ENCODE peak calls at places on chromosomes 4 and X, in nine cellular contexts. S, R, C, G, W, D, K, Y and F are unnamed samples.

GRCh38 chr4:39304651-39305050 is 61.5 kb downstream of the RFC1 start:
- DNase-seq in K (no peak), R (no peak), C (no peak), Y (no peak), D (no peak), S (no peak), G (no peak), W (no peak), F (peak)

GRCh38 chr4:7411896-7412585 is 22.7 kb downstream of the PSAPL1 start:
- DNase-seq in Y (no peak), W (no peak), K (peak), C (no peak), G (no peak), D (no peak), R (no peak), S (no peak), F (no peak)

GRCh38 chr4:31458813-31459212 is 738.6 kb downstream of the PCDH7 start:
- DNase-seq in S (no peak), C (no peak), W (no peak), R (no peak), K (no peak), D (no peak), G (no peak), Y (no peak), F (peak)

GRCh38 chrX:44432641-44433040 is 89.2 kb upstream of the EFHC2 start:
- DNase-seq in Y (no peak), G (peak), R (peak), S (no peak), D (no peak), K (no peak), C (no peak), W (peak), F (peak)

GRCh38 chr4:103947617-103948016 is 227.8 kb upstream of the TACR3 start:
- DNase-seq in W (no peak), Y (no peak), S (no peak), G (no peak), K (no peak), C (no peak), R (no peak), D (no peak), F (no peak)

GRCh38 chrX:2391869-2392606 is 108.7 kb downstream of the DHRSX start:
- DNase-seq in W (no peak), R (peak), K (no peak), S (no peak), Y (no peak), C (peak), D (peak), G (peak), F (no peak)

GRCh38 chrX:96883608-96884007 is at the start of gene RPA4:
- DNase-seq in D (no peak), R (no peak), C (no peak), G (no peak), S (no peak), Y (no peak), W (no peak), K (no peak), F (no peak)

GRCh38 chr4:25759101-25759500 is 103.5 kb downstream of the SLC34A2 start:
- DNase-seq in W (no peak), G (no peak), K (no peak), R (no peak), C (no peak), Y (no peak), D (no peak), S (no peak), F (no peak)

GRCh38 chrX:17067534-17067933 is 121.1 kb downstream of the REPS2 start:
- DNase-seq in K (no peak), C (no peak), G (no peak), R (no peak), D (no peak), W (no peak), Y (no peak), S (no peak), F (peak)

GRCh38 chr4:159070742-159071141 is 32.1 kb upstream of the RAPGEF2 start:
- DNase-seq in W (no peak), D (peak), R (peak), K (no peak), S (no peak), C (no peak), Y (peak), G (no peak), F (peak)

GRCh38 chr4:186021461-186022167 is 47.3 kb upstream of the TLR3 start:
- DNase-seq in W (no peak), D (peak), G (no peak), K (no peak), R (peak), C (no peak), S (no peak), Y (peak), F (peak)

GRCh38 chrX:46979340-46979739 is 67.1 kb downstream of the JADE3 start:
- DNase-seq in D (peak), W (no peak), S (no peak), K (no peak), Y (no peak), C (no peak), R (peak), G (no peak), F (no peak)

GRCh38 chrX:81779701-81780100 is 577.8 kb downstream of the SH3BGRL start:
- DNase-seq in Y (no peak), W (no peak), D (peak), R (no peak), C (no peak), S (no peak), K (no peak), G (no peak), F (no peak)

GRCh38 chr4:111494471-111494870 is 650.8 kb upstream of the FAM241A start:
- DNase-seq in G (no peak), S (no peak), R (no peak), D (no peak), W (no peak), Y (no peak), C (no peak), K (no peak), F (no peak)

GRCh38 chr4:3388461-3389185 is 53.1 kb upstream of the HGFAC start:
- DNase-seq in G (peak), C (no peak), R (peak), W (peak), Y (no peak), S (no peak), K (no peak), D (peak), F (no peak)

GRCh38 chr4:134787315-134787714 is 585.7 kb upstream of the PABPC4L start:
- DNase-seq in R (no peak), W (no peak), K (no peak), D (peak), Y (no peak), S (no peak), C (no peak), G (no peak), F (no peak)

GRCh38 chrX:40444798-40445496 is 135.8 kb upstream of the ATP6AP2 start:
- DNase-seq in C (no peak), R (no peak), G (no peak), Y (no peak), W (no peak), D (no peak), K (no peak), S (no peak), F (no peak)

GRCh38 chr4:10808591-10808990 is 124.0 kb upstream of the CLNK start:
- DNase-seq in C (no peak), D (peak), S (no peak), Y (no peak), G (no peak), K (no peak), W (no peak), R (peak), F (peak)

GRCh38 chrX:123959281-123960063 is 2.0 kb upstream of the STAG2 start:
- DNase-seq in Y (peak), G (no peak), R (peak), K (peak), C (peak), D (peak), S (no peak), W (peak), F (peak)

GRCh38 chr4:82050806-82051205 is 323.0 kb downstream of the HNRNPD start:
- DNase-seq in S (no peak), G (no peak), D (no peak), C (no peak), R (peak), W (no peak), K (no peak), Y (no peak), F (no peak)

GRCh38 chrX:148416931-148417330 is 83.5 kb upstream of the AFF2 start:
- DNase-seq in Y (no peak), C (no peak), R (peak), K (no peak), D (peak), W (no peak), G (no peak), S (no peak), F (no peak)

GRCh38 chr4:119025440-119025839 is 110.2 kb upstream of the MYOZ2 start:
- DNase-seq in C (no peak), K (no peak), D (peak), G (peak), Y (no peak), S (no peak), W (no peak), R (peak), F (no peak)

GRCh38 chrX:82362550-82362949 is 1145.5 kb upstream of the POU3F4 start:
- DNase-seq in G (no peak), D (no peak), W (peak), K (no peak), S (no peak), Y (no peak), C (no peak), R (no peak), F (no peak)

GRCh38 chr4:67678612-67679011 is 22.3 kb downstream of the UBA6 start:
- DNase-seq in D (no peak), W (no peak), G (no peak), Y (no peak), S (no peak), C (no peak), R (no peak), K (no peak), F (no peak)

GRCh38 chrX:105564536-105564935 is 257.8 kb upstream of the NRK start:
- DNase-seq in Y (no peak), K (no peak), D (peak), C (no peak), S (no peak), G (peak), W (no peak), R (peak), F (no peak)

GRCh38 chr4:909131-909571 is 23.0 kb downstream of the GAK start:
- DNase-seq in K (peak), W (no peak), D (no peak), Y (no peak), R (no peak), S (no peak), C (no peak), G (no peak), F (no peak)

GRCh38 chrX:146278381-146278780 is 460.8 kb downstream of the SLITRK2 start:
- DNase-seq in C (no peak), Y (no peak), W (peak), K (no peak), S (no peak), D (peak), R (no peak), G (no peak), F (no peak)

GRCh38 chrX:6052111-6052745 is 176.4 kb downstream of the NLGN4X start:
- DNase-seq in C (no peak), W (no peak), G (peak), S (no peak), D (peak), Y (no peak), K (no peak), R (no peak), F (no peak)

GRCh38 chr4:11338990-11339782 is 89.5 kb downstream of the HS3ST1 start:
- DNase-seq in G (no peak), D (no peak), K (no peak), W (no peak), Y (no peak), S (no peak), C (no peak), R (no peak), F (no peak)

GRCh38 chr4:52622564-52622963 is 36.5 kb downstream of the USP46 start:
- DNase-seq in D (no peak), Y (no peak), G (peak), W (no peak), C (no peak), S (no peak), K (no peak), R (no peak), F (no peak)

GRCh38 chr4:13698296-13698695 is 70.8 kb upstream of the BOD1L1 start:
- DNase-seq in S (no peak), C (no peak), K (no peak), W (no peak), Y (no peak), D (no peak), G (no peak), R (no peak), F (no peak)

GRCh38 chrX:44025611-44026010 is 52.4 kb upstream of the NDP start:
- DNase-seq in R (peak), K (no peak), S (no peak), D (peak), G (no peak), W (no peak), Y (no peak), C (peak), F (no peak)

GRCh38 chr4:88963817-88964216 is 93.2 kb downstream of the FAM13A start:
- DNase-seq in W (no peak), Y (no peak), D (no peak), S (no peak), G (peak), C (no peak), K (no peak), R (peak), F (no peak)

GRCh38 chrX:134371133-134371532 is 88.8 kb upstream of the HPRT1 start:
- DNase-seq in K (no peak), C (no peak), G (no peak), W (no peak), D (no peak), R (no peak), S (no peak), Y (no peak), F (no peak)

GRCh38 chr4:8276358-8277240 is 7.0 kb downstream of the HTRA3 start:
- DNase-seq in R (peak), C (no peak), K (peak), W (no peak), G (no peak), D (no peak), S (no peak), Y (no peak), F (no peak)

GRCh38 chr4:15674926-15675325 is 6.7 kb upstream of the FAM200B start:
- DNase-seq in S (no peak), D (no peak), G (no peak), Y (no peak), W (no peak), C (no peak), R (no peak), K (no peak), F (no peak)

GRCh38 chr4:5037553-5038551 is 13.4 kb upstream of the STK32B start:
- DNase-seq in Y (no peak), R (peak), D (peak), W (no peak), S (no peak), G (peak), C (peak), K (no peak), F (no peak)

GRCh38 chr4:40307627-40308497 is 27.3 kb upstream of the CHRNA9 start:
- DNase-seq in R (no peak), D (no peak), G (no peak), C (no peak), S (peak), Y (no peak), W (peak), K (no peak), F (peak)